ENCODE peak calls at places on chromosomes 16 and 17, in seven cellular contexts. I is NCI-H1105 treated with DMSO at 0.1 percent for 48 hours; W is T-cell; J is HS-27A; F is activated T-helper 1 cell treated with anti-CD3 and anti-CD28 coated beads, Interleukin-2, amount 50 U/mL, for 16 hours; N is Ammon's horn; X is lung microvascular endothelial cell. R is an unnamed sample.

GRCh38 chr17:64443086-64443760 is 5.7 kb upstream of the MILR1 start:
- DNase-seq in F (no peak), I (no peak), W (no peak), J (no peak), X (no peak), N (no peak), R (no peak)

GRCh38 chr17:42019509-42020404 is at the start of gene NKIRAS2:
- DNase-seq in W (peak), J (peak), I (peak), F (peak), N (peak), X (peak), R (peak)

GRCh38 chr16:22739077-22739476 is 74.9 kb upstream of the HS3ST2 start:
- DNase-seq in I (no peak), X (no peak), W (no peak), F (no peak), J (no peak), N (peak), R (no peak)

GRCh38 chr17:13025687-13026086 is 7.9 kb upstream of the ELAC2 start:
- DNase-seq in J (no peak), F (no peak), N (no peak), X (no peak), W (no peak), I (no peak), R (no peak)

GRCh38 chr17:65268832-65269231 is 131.7 kb downstream of the RGS9 start:
- DNase-seq in F (no peak), I (no peak), N (no peak), J (no peak), X (peak), W (no peak), R (no peak)

GRCh38 chr16:50102046-50102756 is 36.4 kb downstream of the HEATR3 start:
- DNase-seq in W (no peak), I (no peak), X (no peak), N (peak), F (no peak), J (peak), R (no peak)

GRCh38 chr17:32777922-32778321 is 99.0 kb downstream of the MYO1D start:
- DNase-seq in W (no peak), J (no peak), N (no peak), X (no peak), I (no peak), F (no peak), R (no peak)

GRCh38 chr16:19502395-19503131 is 19.3 kb downstream of the GDE1 start:
- DNase-seq in J (no peak), F (peak), W (peak), I (peak), N (peak), X (peak), R (peak)

GRCh38 chr17:29617125-29617480 is 5.6 kb downstream of the CORO6 start:
- DNase-seq in I (peak), J (no peak), W (peak), N (peak), X (peak), F (peak), R (peak)

GRCh38 chr17:78313735-78314648 is 45.9 kb downstream of the SOCS3 start:
- DNase-seq in W (peak), F (no peak), X (peak), N (no peak), I (peak), J (no peak), R (peak)

GRCh38 chr16:57305159-57305811 is 20.8 kb upstream of the PLLP start:
- DNase-seq in I (no peak), N (peak), J (no peak), X (no peak), F (no peak), W (no peak), R (no peak)

GRCh38 chr16:22098538-22099255 is 6.4 kb downstream of the VWA3A start:
- DNase-seq in X (peak), J (no peak), N (peak), I (peak), F (no peak), W (no peak), R (no peak)

GRCh38 chr16:48454051-48454450 is 68.8 kb upstream of the SIAH1 start:
- DNase-seq in J (no peak), N (no peak), W (no peak), F (no peak), X (no peak), I (no peak), R (no peak)

GRCh38 chr17:43399839-43400328 is 1.1 kb downstream of the ARL4D start:
- DNase-seq in F (no peak), X (peak), J (no peak), I (no peak), W (no peak), N (no peak), R (no peak)

GRCh38 chr16:2692948-2693651 is 10.8 kb downstream of the KCTD5 start:
- DNase-seq in J (no peak), X (no peak), N (peak), F (no peak), W (no peak), I (no peak), R (no peak)

GRCh38 chr17:50393700-50394099 is 3.6 kb downstream of the LRRC59 start:
- DNase-seq in J (no peak), X (no peak), F (no peak), I (no peak), N (no peak), W (no peak), R (no peak)